ENCODE peak calls at places on chromosomes 12 and 14, in eight cellular contexts. D, J, P, G, Q, S, O and M are unnamed samples.
A peak's percentile ranks its signal among the peaks of the same experiment; 100 is the strongest.

GRCh38 chr14:61704554-61704953 is 9.2 kb downstream of the HIF1A start:
- DNase-seq in D (no peak), J (no peak), P (no peak), G (no peak), Q (peak; percentile 50), S (no peak), O (no peak), M (no peak)

GRCh38 chr12:54352891-54353874 is 11.1 kb downstream of the GPR84 start:
- DNase-seq in D (no peak), J (no peak), P (no peak), G (no peak), Q (peak; percentile 41), S (peak; percentile 81), O (peak; percentile 53), M (peak; percentile 70)

GRCh38 chr14:104109731-104110361 is 24.3 kb downstream of the ASPG start:
- DNase-seq in D (peak; percentile 7), J (peak; percentile 8), P (no peak), G (no peak), Q (no peak), S (no peak), O (peak; percentile 16), M (no peak)

GRCh38 chr14:77909911-77910310 is 110.0 kb downstream of the ADCK1 start:
- DNase-seq in D (no peak), J (no peak), P (no peak), G (no peak), Q (no peak), S (no peak), O (no peak), M (no peak)

GRCh38 chr12:91556909-91557308 is 374.3 kb upstream of the DCN start:
- DNase-seq in D (no peak), J (no peak), P (no peak), G (no peak), Q (no peak), S (peak; percentile 11), O (no peak), M (no peak)

GRCh38 chr14:49366416-49366815 is 219.8 kb downstream of the RPS29 start:
- DNase-seq in D (no peak), J (no peak), P (no peak), G (no peak), Q (no peak), S (no peak), O (no peak), M (no peak)

GRCh38 chr12:26176725-26177124 is 18.6 kb upstream of the SSPN start:
- DNase-seq in D (no peak), J (no peak), P (no peak), G (no peak), Q (no peak), S (no peak), O (no peak), M (no peak)

GRCh38 chr14:94673781-94674231 is 61.6 kb downstream of the SERPINA3 start:
- DNase-seq in D (no peak), J (no peak), P (no peak), G (no peak), Q (peak; percentile 71), S (no peak), O (no peak), M (no peak)

GRCh38 chr14:70718383-70719123 is 76.8 kb downstream of the TTC9 start:
- DNase-seq in D (no peak), J (no peak), P (peak; percentile 10), G (no peak), Q (no peak), S (no peak), O (no peak), M (no peak)

GRCh38 chr14:89615421-89615820 is 198.4 kb upstream of the FOXN3 start:
- DNase-seq in D (no peak), J (no peak), P (no peak), G (no peak), Q (peak; percentile 40), S (no peak), O (no peak), M (no peak)

GRCh38 chr14:93207468-93208308 is 632 bp downstream of the UBR7 start:
- DNase-seq in D (no peak), J (no peak), P (peak; percentile 57), G (no peak), Q (peak; percentile 65), S (peak; percentile 79), O (no peak), M (peak; percentile 40)

GRCh38 chr14:101947904-101948665 is 16.3 kb upstream of the DYNC1H1 start:
- DNase-seq in D (peak; percentile 100), J (peak; percentile 100), P (peak; percentile 100), G (peak; percentile 100), Q (peak; percentile 100), S (peak; percentile 100), O (peak; percentile 100), M (peak; percentile 100)

GRCh38 chr14:101948666-101949205 is 15.6 kb upstream of the DYNC1H1 start:
- DNase-seq in D (peak; percentile 37), J (no peak), P (no peak), G (no peak), Q (no peak), S (peak; percentile 40), O (no peak), M (peak; percentile 64)

GRCh38 chr14:101953151-101953550 is 11.2 kb upstream of the DYNC1H1 start:
- DNase-seq in D (no peak), J (no peak), P (no peak), G (no peak), Q (no peak), S (no peak), O (no peak), M (no peak)

GRCh38 chr14:101950100-101950499 is 14.3 kb upstream of the DYNC1H1 start:
- DNase-seq in D (no peak), J (no peak), P (no peak), G (no peak), Q (no peak), S (no peak), O (no peak), M (no peak)

DNA sequence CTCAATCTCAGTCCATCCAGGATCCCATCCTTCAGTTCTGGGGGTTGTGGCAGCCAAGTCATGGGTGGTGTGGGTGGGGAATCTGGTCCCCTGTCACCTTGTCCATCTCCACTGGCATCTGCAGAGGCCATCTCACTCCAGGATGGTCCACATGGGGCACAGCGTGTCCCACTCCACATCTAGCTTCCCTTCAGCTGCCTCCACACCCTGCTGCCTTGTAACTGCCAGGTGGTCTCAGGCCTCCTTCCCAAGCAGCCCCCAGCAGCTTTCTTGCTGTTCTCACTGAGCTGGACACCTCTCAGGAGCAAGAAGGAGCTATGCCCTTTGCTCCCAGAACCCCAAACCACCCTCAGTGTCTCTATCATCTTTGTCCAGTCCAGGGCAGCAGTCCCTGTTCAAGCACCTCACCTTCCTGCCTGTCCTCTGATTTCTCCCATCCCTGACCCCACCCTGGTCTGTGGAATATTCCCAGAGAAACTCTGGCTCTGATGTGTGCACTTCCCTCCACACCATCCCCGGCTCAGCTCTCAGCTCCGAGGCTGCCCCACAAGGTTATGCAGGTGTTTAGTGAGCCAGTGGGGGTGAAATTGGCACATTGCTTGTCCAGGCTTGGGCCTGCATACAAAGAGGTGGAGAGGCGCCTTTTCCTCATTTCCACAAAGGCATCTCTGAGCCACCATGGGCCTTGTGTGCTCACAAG is 13.7 kb upstream of the DYNC1H1 start:
- DNase-seq in D (no peak), J (no peak), P (no peak), G (no peak), Q (no peak), S (no peak), O (no peak), M (no peak)
- H3K4me3 ChIP-seq in D (no peak overlapping the region), J (no peak overlapping the region), P (no peak overlapping the region), G (no peak overlapping the region), Q (no peak overlapping the region), S (no peak overlapping the region), O (no peak overlapping the region), M (no peak overlapping the region)

GRCh38 chr14:21069388-21070082 is 569 bp upstream of the ARHGEF40 start:
- DNase-seq in D (peak; percentile 47), J (peak; percentile 45), P (no peak), G (no peak), Q (peak; percentile 21), S (peak; percentile 84), O (peak; percentile 56), M (peak; percentile 57)
- TF ChIP-seq CTCF in D (no peak), J (no peak), P (no peak), G (no peak), Q (no peak), S (no peak), O (no peak), M (no peak)

GRCh38 chr12:102479099-102479887 is 1.1 kb downstream of the IGF1 start:
- DNase-seq in D (no peak), J (no peak), P (peak; percentile 7), G (no peak), Q (no peak), S (peak; percentile 26), O (no peak), M (no peak)
- H3K4me3 ChIP-seq in D (peak overlapping the region; percentile 64), J (no peak overlapping the region), P (no peak overlapping the region), G (peak overlapping the region; percentile 20), Q (no peak overlapping the region), S (no peak overlapping the region), O (peak overlapping the region; percentile 37), M (peak overlapping the region; percentile 19)

DNA sequence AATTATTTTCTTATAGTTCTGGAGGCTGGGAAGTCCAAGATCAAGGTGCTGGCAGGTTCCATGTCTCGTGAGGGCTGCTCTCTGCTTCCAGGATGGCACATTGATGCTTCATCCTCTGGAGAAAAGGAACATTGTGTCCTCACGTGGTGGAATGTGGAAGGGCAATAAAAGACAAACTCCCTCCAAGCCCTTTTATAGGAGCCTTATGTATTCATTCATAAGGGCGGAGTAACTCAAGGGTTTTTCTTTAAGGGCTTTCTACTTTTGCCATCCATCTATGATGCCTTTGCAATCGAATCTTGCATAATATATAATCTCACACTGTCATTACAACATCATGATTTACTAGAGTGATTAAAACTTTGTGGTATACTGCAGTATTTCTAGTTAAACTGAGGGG is 132.7 kb upstream of the DDHD1 start:
- DNase-seq in D (no peak), J (no peak), P (peak; percentile 30), G (no peak), Q (no peak), S (no peak), O (no peak), M (no peak)
- TF ChIP-seq CTCF in D (no peak), J (no peak), P (no peak), G (no peak), Q (peak; percentile 1), S (no peak), O (no peak), M (no peak)